ENCODE peak calls at places on chromosomes 5 and 9, in ten cellular contexts. W is hepatocyte, R is tibial nerve, H is epithelial cell of esophagus, Z is cardiac muscle cell, Q is cardiac fibroblast, J is spleen, I is lower leg skin, Y is IMR-90, G is MCF 10A. C is an unnamed sample.

GRCh38 chr9:127225747-127226646 is 38.6 kb upstream of the GARNL3 start:
- DNase-seq in Z (no peak), J (peak), G (no peak), R (no peak), Y (peak), H (peak), Q (peak), W (peak), I (peak), C (no peak)

GRCh38 chr9:4750021-4750673 is 9.1 kb upstream of the AK3 start:
- DNase-seq in H (peak), R (no peak), Z (peak), Y (peak), G (peak), Q (peak), W (peak), I (no peak), J (no peak), C (no peak)

GRCh38 chr9:88874391-88874790 is 116.9 kb upstream of the S1PR3 start:
- DNase-seq in W (peak), H (peak), Q (no peak), G (no peak), I (no peak), J (no peak), Y (peak), R (no peak), Z (no peak), C (no peak)

GRCh38 chr5:64923151-64923685 is 154.5 kb downstream of the CWC27 start:
- DNase-seq in H (no peak), Q (peak), G (no peak), I (no peak), W (peak), J (no peak), R (no peak), Y (peak), Z (peak), C (no peak)

GRCh38 chr5:72141440-72142271 is 34.4 kb downstream of the MAP1B start:
- DNase-seq in I (no peak), H (no peak), W (peak), Z (peak), G (peak), Q (peak), J (no peak), Y (peak), R (no peak), C (no peak)

GRCh38 chr5:133324058-133324457 is 272.2 kb downstream of the HSPA4 start:
- DNase-seq in W (no peak), G (no peak), H (no peak), R (no peak), I (no peak), Y (no peak), J (peak), Q (no peak), Z (no peak), C (no peak)

GRCh38 chr5:160960592-160960991 is 108.6 kb upstream of the ATP10B start:
- DNase-seq in Z (no peak), Y (no peak), G (peak), I (no peak), W (no peak), H (no peak), J (no peak), R (no peak), Q (no peak), C (no peak)

GRCh38 chr5:109247943-109248342 is 161.8 kb downstream of the PJA2 start:
- DNase-seq in G (no peak), R (no peak), Y (no peak), Q (no peak), I (no peak), J (no peak), H (no peak), W (no peak), Z (no peak), C (no peak)

GRCh38 chr5:58775699-58776098 is 192.8 kb downstream of the RAB3C start:
- DNase-seq in G (no peak), Y (no peak), I (no peak), Q (no peak), R (no peak), H (no peak), J (no peak), W (no peak), Z (no peak), C (no peak)

GRCh38 chr5:68766952-68767464 is 326.8 kb upstream of the SLC30A5 start:
- DNase-seq in J (no peak), G (no peak), R (no peak), W (no peak), Q (no peak), Y (no peak), Z (no peak), I (no peak), H (no peak), C (no peak)

GRCh38 chr5:4563400-4563799 is 576.7 kb upstream of the ADAMTS16 start:
- DNase-seq in I (no peak), Z (no peak), Q (peak), J (no peak), R (no peak), Y (no peak), G (peak), H (peak), W (peak), C (peak)

GRCh38 chr5:157303667-157304327 is 37.9 kb downstream of the CYFIP2 start:
- DNase-seq in I (no peak), W (no peak), Q (no peak), G (no peak), J (no peak), H (no peak), Z (no peak), Y (no peak), R (no peak), C (no peak)
- TF ChIP-seq CTCF in I (no peak), W (peak), Q (peak), G (peak), J (no peak), H (no peak), Z (peak), Y (peak), R (no peak), C (peak)

GRCh38 chr5:138945421-138946240 is 70.5 kb upstream of the LRRTM2 start:
- DNase-seq in J (peak), R (no peak), I (peak), W (peak), Q (no peak), G (no peak), H (no peak), Y (no peak), Z (no peak), C (peak)
- TF ChIP-seq CTCF in J (no peak), R (no peak), I (no peak), W (no peak), Q (peak), G (no peak), H (no peak), Y (no peak), Z (no peak), C (no peak)

GRCh38 chr5:132293066-132293991 is 865 bp upstream of the SLC22A4 start:
- DNase-seq in R (peak), H (peak), I (peak), Z (peak), J (peak), Q (peak), W (peak), Y (peak), G (peak), C (peak)
- TF ChIP-seq CTCF in R (no peak), H (peak), I (no peak), Z (peak), J (no peak), Q (peak), W (no peak), Y (peak), G (peak), C (peak)

GRCh38 chr9:128370752-128371621 is at the start of gene URM1:
- DNase-seq in W (peak), Z (peak), Q (peak), Y (peak), H (peak), I (peak), R (peak), G (peak), J (peak), C (peak)
- TF ChIP-seq CTCF in W (no peak), Z (peak), Q (peak), Y (peak), H (no peak), I (no peak), R (no peak), G (no peak), J (no peak), C (no peak)

DNA sequence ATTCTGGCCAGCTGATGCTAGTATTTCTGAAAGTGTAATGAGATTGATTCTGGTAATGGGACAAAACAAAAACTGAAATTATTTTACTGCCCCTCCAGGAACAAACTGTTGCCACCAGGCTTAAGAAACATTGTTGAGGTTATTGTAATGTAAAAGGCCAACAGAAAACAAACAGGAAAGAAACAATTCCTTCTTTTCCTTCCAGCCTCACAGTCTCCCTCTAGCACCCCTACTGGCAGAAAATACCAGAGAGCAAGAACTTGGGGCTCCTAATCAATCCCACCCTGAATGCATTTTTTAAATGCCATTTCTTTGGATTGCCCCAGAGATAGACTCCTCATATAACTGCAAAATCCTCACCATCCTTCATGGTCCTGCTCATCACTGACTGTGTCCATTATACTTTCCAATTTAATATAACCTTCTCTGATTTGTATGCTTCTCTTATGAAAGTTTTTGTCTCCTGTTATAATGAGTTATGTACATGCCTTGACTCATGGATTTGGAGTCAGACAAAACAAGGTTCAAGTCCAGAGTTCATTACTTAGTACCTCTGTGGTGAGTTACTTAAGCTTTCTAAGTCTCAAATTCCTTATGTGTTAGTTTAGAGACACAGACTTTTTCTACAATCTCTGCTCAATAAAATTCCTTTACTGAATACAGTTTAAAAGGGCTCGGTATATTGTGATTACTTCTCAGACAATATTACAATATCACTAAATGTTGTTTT is 157.9 kb upstream of the FBN2 start:
- DNase-seq in H (no peak), I (no peak), G (peak), Z (no peak), Q (peak), Y (peak), W (no peak), J (no peak), R (no peak), C (no peak)
- TF ChIP-seq CTCF in H (peak), I (no peak), G (peak), Z (peak), Q (peak), Y (peak), W (peak), J (no peak), R (no peak), C (peak)

C was measured in neural crest cell.